ENCODE peak calls at places on chromosomes 5 and 9, in ten cellular contexts. A, Y, Z, I, D, L, S, M, G and B are unnamed samples. For H3K9me3, the result is how much of the 10 kb centered on the place peaks cover.

GRCh38 chr9:78261403-78262001 is 25.6 kb downstream of the CEP78 start:
- DNase-seq in A (no peak), Y (no peak), Z (peak), I (peak), D (peak), L (no peak), S (peak), M (peak), G (peak), B (no peak)

GRCh38 chr9:91547076-91547475 is 123.4 kb upstream of the NFIL3 start:
- DNase-seq in A (no peak), Y (no peak), Z (no peak), I (no peak), D (no peak), L (no peak), S (no peak), M (peak), G (no peak), B (no peak)

GRCh38 chr5:73160239-73160671 is 12.7 kb upstream of the TMEM174 start:
- DNase-seq in A (no peak), Y (peak), Z (no peak), I (peak), D (peak), L (no peak), S (no peak), M (peak), G (no peak), B (peak)

GRCh38 chr5:170769236-170769635 is 14.3 kb upstream of the GABRP start:
- DNase-seq in A (no peak), Y (no peak), Z (no peak), I (no peak), D (no peak), L (no peak), S (no peak), M (no peak), G (no peak), B (no peak)

GRCh38 chr5:133985540-133986180 is 17.2 kb upstream of the C5orf15 start:
- DNase-seq in A (no peak), Y (no peak), Z (no peak), I (no peak), D (no peak), L (no peak), S (no peak), M (no peak), G (no peak), B (no peak)

GRCh38 chr9:14205463-14205862 is 108.5 kb downstream of the NFIB start:
- DNase-seq in A (no peak), Y (no peak), Z (peak), I (no peak), D (peak), L (no peak), S (no peak), M (peak), G (peak), B (no peak)

GRCh38 chr9:91114450-91114849 is 247.3 kb downstream of the AUH start:
- DNase-seq in A (no peak), Y (no peak), Z (no peak), I (no peak), D (no peak), L (no peak), S (no peak), M (no peak), G (no peak), B (no peak)

GRCh38 chr9:21591221-21592062 is 109.3 kb upstream of the IFNE start:
- DNase-seq in A (peak), Y (no peak), Z (peak), I (no peak), D (peak), L (peak), S (peak), M (peak), G (peak), B (no peak)

GRCh38 chr9:127761061-127761460 is 17.4 kb downstream of the SH2D3C start:
- DNase-seq in A (no peak), Y (no peak), Z (no peak), I (no peak), D (no peak), L (no peak), S (no peak), M (no peak), G (no peak), B (no peak)

GRCh38 chr5:142798099-142798768 is 28.1 kb downstream of the ARHGAP26 start:
- DNase-seq in A (no peak), Y (no peak), Z (no peak), I (no peak), D (no peak), L (no peak), S (no peak), M (no peak), G (no peak), B (peak)

GRCh38 chr9:127608104-127608966 is 3.7 kb upstream of the STXBP1 start:
- DNase-seq in A (peak), Y (no peak), Z (peak), I (peak), D (peak), L (peak), S (peak), M (peak), G (peak), B (peak)

GRCh38 chr5:111197523-111197922 is 26.7 kb upstream of the CAMK4 start:
- DNase-seq in A (no peak), Y (no peak), Z (no peak), I (no peak), D (peak), L (peak), S (no peak), M (peak), G (peak), B (no peak)

GRCh38 chr5:158317507-158317906 is 458.6 kb upstream of the CLINT1 start:
- DNase-seq in A (no peak), Y (no peak), Z (no peak), I (no peak), D (no peak), L (no peak), S (no peak), M (no peak), G (no peak), B (no peak)

GRCh38 chr5:177232761-177233160 is 70.8 kb downstream of the RAB24 start:
- DNase-seq in A (no peak), Y (no peak), Z (peak), I (no peak), D (no peak), L (no peak), S (no peak), M (peak), G (peak), B (no peak)

GRCh38 chr5:88940712-88941111 is 57.7 kb upstream of the MEF2C start:
- DNase-seq in A (no peak), Y (peak), Z (no peak), I (peak), D (no peak), L (no peak), S (no peak), M (no peak), G (peak), B (no peak)

GRCh38 chr5:34620185-34620584 is 35.9 kb upstream of the RAI14 start:
- DNase-seq in A (no peak), Y (no peak), Z (no peak), I (no peak), D (no peak), L (no peak), S (no peak), M (peak), G (peak), B (no peak)

GRCh38 chr9:10274983-10275382 is 337.8 kb downstream of the PTPRD start:
- DNase-seq in A (no peak), Y (no peak), Z (no peak), I (no peak), D (no peak), L (no peak), S (no peak), M (no peak), G (peak), B (no peak)

GRCh38 chr5:10663531-10664183 is 97.4 kb downstream of the DAP start:
- DNase-seq in A (no peak), Y (no peak), Z (no peak), I (no peak), D (peak), L (peak), S (no peak), M (peak), G (no peak), B (no peak)

DNA sequence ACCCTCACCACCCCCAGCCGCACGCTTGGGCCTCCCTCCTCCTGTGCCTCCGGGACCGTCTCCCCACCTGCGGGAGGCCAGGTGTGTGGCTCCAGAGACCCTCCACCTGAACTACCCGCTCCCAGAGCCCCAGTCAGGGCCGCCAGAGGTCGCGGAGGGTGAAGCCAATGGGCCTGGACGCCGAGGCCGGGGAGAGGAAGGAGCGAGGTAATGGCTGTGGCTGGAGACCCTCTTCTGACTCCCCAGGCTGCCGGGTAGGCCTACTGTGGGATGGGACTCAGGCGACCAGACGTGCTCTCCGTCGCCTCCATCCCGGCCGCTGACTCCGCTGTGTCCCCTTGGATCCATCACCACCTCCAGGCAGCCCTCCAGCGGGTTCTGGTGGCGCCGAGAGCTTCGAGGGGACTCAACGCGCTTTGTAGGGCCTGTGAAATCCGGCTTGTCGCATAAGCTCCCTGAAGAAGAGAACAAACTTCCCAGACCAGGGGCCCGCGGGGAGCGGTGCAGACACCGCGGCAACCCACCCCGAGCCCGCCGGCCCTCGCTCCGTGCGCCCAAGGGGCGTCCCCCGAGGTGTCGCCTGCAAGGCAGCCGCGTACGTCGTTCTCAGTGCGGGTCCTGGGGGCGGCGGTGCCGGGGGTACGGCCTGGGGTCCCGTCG is 12.6 kb downstream of the IRX2 start:
- DNase-seq in A (no peak), Y (no peak), Z (no peak), I (no peak), D (no peak), L (no peak), S (no peak), M (no peak), G (no peak), B (no peak)
- H3K4me3 ChIP-seq in A (peak), Y (no peak), Z (peak), I (no peak), D (peak), L (peak), S (no peak), M (no peak), G (peak), B (no peak)

DNA sequence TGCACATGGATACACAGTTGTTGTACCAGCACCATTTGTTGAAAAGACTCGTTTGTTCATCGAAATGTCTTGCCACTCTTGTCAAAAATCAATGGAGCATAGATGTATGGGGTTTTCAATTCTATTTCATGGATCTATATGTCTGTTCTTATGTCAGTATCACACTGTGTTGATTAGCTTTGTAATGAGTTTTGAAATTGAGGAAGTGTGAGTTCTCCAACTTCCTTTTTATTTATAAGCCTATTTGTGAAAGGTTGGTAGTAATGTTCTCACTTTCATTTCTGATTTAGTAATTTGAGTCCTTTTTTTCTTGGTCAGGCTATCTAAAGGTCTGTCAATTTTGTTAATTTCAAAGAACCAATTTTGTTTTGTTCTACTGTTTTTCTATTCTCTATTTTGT is 26.1 kb downstream of the ZNF510 start:
- DNase-seq in A (no peak), Y (no peak), Z (no peak), I (no peak), D (no peak), L (no peak), S (no peak), M (no peak), G (no peak), B (no peak)
- H3K9me3 ChIP-seq in A (under half), Y (under half), Z (under half), I (under half), D (under half), L (under half), S (under half), M (under half), G (half or more), B (under half)

GRCh38 chr5:42590566-42590965 is 166.1 kb upstream of the CCDC152 start:
- DNase-seq in A (no peak), Y (no peak), Z (no peak), I (no peak), D (no peak), L (no peak), S (no peak), M (no peak), G (no peak), B (no peak)

GRCh38 chr5:42592401-42592800 is 164.2 kb upstream of the CCDC152 start:
- DNase-seq in A (no peak), Y (no peak), Z (no peak), I (no peak), D (no peak), L (no peak), S (no peak), M (no peak), G (no peak), B (no peak)

GRCh38 chr5:42586625-42587024 is 163.4 kb downstream of the GHR start:
- DNase-seq in A (no peak), Y (no peak), Z (no peak), I (no peak), D (no peak), L (no peak), S (no peak), M (peak), G (no peak), B (no peak)

GRCh38 chr5:42587056-42587723 is 164.0 kb downstream of the GHR start:
- DNase-seq in A (no peak), Y (no peak), Z (no peak), I (no peak), D (no peak), L (no peak), S (no peak), M (no peak), G (no peak), B (no peak)

DNA sequence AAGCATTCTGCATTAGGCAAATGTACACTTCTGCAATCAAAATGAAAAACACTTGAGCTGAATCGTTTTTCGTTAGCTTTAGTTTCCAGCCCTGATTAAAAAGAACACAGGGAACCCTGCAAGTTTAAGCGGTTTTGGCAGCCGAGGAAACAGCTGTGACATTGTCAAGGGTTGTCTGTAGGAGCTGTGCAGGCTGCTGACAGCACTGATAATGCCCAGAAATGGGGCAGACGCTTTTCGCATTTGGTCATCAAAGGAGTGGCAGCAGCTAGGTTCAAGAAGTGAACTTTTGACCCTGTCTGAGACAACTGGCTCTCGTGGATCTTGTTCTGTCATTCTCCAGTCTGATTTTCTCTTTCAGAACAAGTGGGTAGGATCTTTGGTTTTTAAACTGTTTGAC is 165.6 kb upstream of the CCDC152 start:
- DNase-seq in A (no peak), Y (no peak), Z (no peak), I (no peak), D (no peak), L (no peak), S (no peak), M (peak), G (peak), B (no peak)
- H2AFZ ChIP-seq in A (no peak), Y (no peak), Z (no peak), I (no peak), D (no peak), L (no peak), S (no peak), M (no peak), G (no peak), B (no peak)

DNA sequence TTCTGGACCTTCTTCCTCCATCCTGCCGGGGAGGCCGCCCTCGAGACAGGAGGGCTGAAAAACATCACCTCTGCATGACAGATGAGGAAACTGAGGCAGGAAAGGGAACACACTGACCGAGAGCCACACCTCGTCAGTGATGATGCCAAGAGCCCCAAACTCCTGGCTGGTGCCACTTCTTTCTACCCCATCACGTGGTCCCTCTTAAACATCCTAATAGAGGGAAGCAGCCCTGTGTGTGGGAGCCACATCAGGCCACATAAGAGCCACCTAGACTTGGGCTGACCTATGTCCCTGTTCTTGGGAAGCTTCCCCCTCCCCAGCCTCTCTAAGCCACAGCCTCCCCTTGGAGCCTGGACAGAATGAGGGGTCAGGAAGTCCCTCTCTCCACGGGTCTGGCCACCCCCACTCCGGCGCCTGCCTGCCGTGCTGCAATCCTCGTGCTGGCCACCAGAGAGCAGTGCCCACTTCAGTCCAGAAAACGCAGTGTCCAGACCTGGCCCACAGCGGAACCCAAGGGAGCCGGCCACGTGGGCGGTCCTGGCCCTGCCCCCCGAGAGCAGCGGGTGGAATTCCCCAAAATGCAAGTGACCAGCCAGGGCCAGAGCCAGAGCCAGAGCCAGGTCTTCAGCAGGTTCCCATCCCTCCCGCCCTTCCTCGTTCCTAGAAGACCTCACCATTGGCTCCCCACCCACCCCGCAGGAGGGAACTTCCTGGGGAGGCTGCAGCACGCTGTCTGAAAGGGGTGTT is 54.7 kb upstream of the SARDH start:
- DNase-seq in A (no peak), Y (no peak), Z (peak), I (peak), D (peak), L (peak), S (peak), M (peak), G (peak), B (peak)
- H3K4me3 ChIP-seq in A (no peak), Y (no peak), Z (no peak), I (no peak), D (no peak), L (no peak), S (no peak), M (no peak), G (no peak), B (no peak)

DNA sequence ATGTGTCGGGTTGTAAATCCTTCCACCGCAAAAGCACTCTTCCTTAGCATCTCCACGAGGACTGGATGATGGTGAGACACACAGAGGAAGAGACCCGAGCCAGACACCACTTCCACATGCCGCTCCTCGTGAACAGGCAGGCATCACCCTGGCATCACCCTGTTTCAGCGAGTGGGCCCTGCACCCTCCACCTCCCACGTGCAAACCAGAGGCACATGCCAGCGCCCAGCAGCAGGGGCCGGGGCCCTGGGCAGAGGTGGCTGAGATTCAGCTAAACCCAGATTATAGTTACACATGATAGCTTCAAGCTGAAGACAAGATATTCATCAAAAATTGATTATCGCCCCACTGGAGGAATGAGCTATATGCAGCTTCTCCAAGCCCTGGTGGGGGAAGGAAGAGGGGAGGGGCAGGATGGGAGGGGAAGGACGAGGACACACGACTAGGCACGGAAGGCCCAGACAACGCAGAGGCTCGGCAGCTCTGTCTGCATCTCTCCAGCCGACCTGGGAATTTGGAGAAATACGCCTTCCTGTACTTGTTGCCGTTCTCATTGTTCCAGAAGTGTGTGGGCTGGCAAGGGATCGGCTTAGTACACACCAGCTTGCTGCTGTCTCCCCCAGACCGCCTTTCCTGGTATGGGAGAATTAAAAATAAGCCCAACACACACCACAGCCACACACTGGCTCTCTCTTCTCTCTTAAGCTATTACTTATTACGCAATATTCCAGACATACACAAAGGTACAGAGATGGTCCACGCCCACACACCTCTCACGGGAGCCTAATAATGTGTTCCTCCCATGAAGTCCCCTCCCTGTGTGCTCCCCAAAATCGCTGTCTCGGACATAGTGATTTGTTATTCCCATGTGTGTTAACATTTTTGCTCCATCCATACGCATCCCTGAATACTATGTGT is 50.4 kb upstream of the ZNF354A start:
- DNase-seq in A (no peak), Y (no peak), Z (no peak), I (no peak), D (no peak), L (no peak), S (no peak), M (no peak), G (no peak), B (no peak)
- H3K9me3 ChIP-seq in A (half or more), Y (under half), Z (under half), I (under half), D (under half), L (under half), S (under half), M (under half), G (under half), B (under half)

GRCh38 chr9:88077071-88077617 is 61.1 kb downstream of the SPATA31C2 start:
- DNase-seq in A (no peak), Y (no peak), Z (peak), I (no peak), D (no peak), L (no peak), S (no peak), M (no peak), G (peak), B (no peak)
- H2AFZ ChIP-seq in A (peak), Y (no peak), Z (peak), I (no peak), D (peak), L (peak), S (peak), M (no peak), G (peak), B (no peak)